ENCODE peak calls at places on chromosomes 16 and 17, in nine cellular contexts. One of them, this sample, is unnamed.

GRCh38 chr17:19955099-19955498 is 22.5 kb downstream of the AKAP10 start:
- DNase-seq in GM23338: no peak
- DNase-seq in AG10803: no peak
- DNase-seq in lower leg skin: no peak
- DNase-seq in BJ: no peak
- DNase-seq in AG04449: no peak
- DNase-seq in breast epithelium: no peak
- DNase-seq in cardiac fibroblast: no peak
- DNase-seq in fibroblast of pulmonary artery: no peak
- DNase-seq in this sample: no peak

GRCh38 chr17:37090941-37091340 is 142.2 kb downstream of the AATF start:
- DNase-seq in AG04449: no peak
- DNase-seq in GM23338: no peak
- DNase-seq in cardiac fibroblast: no peak
- DNase-seq in fibroblast of pulmonary artery: no peak
- DNase-seq in AG10803: no peak
- DNase-seq in BJ: no peak
- DNase-seq in breast epithelium: no peak
- DNase-seq in lower leg skin: no peak
- DNase-seq in this sample: no peak

GRCh38 chr17:8713315-8713714 is 31.3 kb downstream of the CCDC42 start:
- DNase-seq in GM23338: no peak
- DNase-seq in cardiac fibroblast: no peak
- DNase-seq in AG10803: no peak
- DNase-seq in lower leg skin: no peak
- DNase-seq in breast epithelium: no peak
- DNase-seq in BJ: no peak
- DNase-seq in AG04449: no peak
- DNase-seq in fibroblast of pulmonary artery: no peak
- DNase-seq in this sample: no peak

GRCh38 chr16:53704445-53704813 is 473 bp downstream of the FTO start:
- DNase-seq in AG04449: no peak
- DNase-seq in cardiac fibroblast: peak; percentile 4
- DNase-seq in lower leg skin: no peak
- DNase-seq in AG10803: no peak
- DNase-seq in GM23338: no peak
- DNase-seq in fibroblast of pulmonary artery: no peak
- DNase-seq in breast epithelium: no peak
- DNase-seq in BJ: no peak
- DNase-seq in this sample: no peak

GRCh38 chr17:56045907-56046306 is 107.4 kb upstream of the ANKFN1 start:
- DNase-seq in lower leg skin: no peak
- DNase-seq in AG04449: no peak
- DNase-seq in fibroblast of pulmonary artery: no peak
- DNase-seq in breast epithelium: no peak
- DNase-seq in cardiac fibroblast: no peak
- DNase-seq in AG10803: no peak
- DNase-seq in BJ: no peak
- DNase-seq in GM23338: peak; percentile 1
- DNase-seq in this sample: no peak

GRCh38 chr17:9298776-9299295 is 276.8 kb downstream of the STX8 start:
- DNase-seq in BJ: no peak
- DNase-seq in lower leg skin: peak; percentile 29
- DNase-seq in cardiac fibroblast: no peak
- DNase-seq in GM23338: no peak
- DNase-seq in fibroblast of pulmonary artery: no peak
- DNase-seq in breast epithelium: no peak
- DNase-seq in AG10803: no peak
- DNase-seq in AG04449: no peak
- DNase-seq in this sample: no peak

GRCh38 chr16:9090960-9091866 is at the start of gene HAPSTR1:
- DNase-seq in AG10803: peak; percentile 100
- DNase-seq in breast epithelium: peak; percentile 100
- DNase-seq in BJ: peak; percentile 98
- DNase-seq in lower leg skin: peak; percentile 100
- DNase-seq in fibroblast of pulmonary artery: peak; percentile 100
- DNase-seq in cardiac fibroblast: peak; percentile 100
- DNase-seq in GM23338: peak; percentile 100
- DNase-seq in AG04449: peak; percentile 99
- DNase-seq in this sample: peak; percentile 100

GRCh38 chr17:48678141-48678971 is 44.0 kb downstream of the PRAC1 start:
- DNase-seq in breast epithelium: peak; percentile 26
- DNase-seq in AG04449: no peak
- DNase-seq in BJ: no peak
- DNase-seq in AG10803: peak; percentile 48
- DNase-seq in cardiac fibroblast: peak; percentile 49
- DNase-seq in lower leg skin: peak; percentile 90
- DNase-seq in fibroblast of pulmonary artery: peak; percentile 42
- DNase-seq in GM23338: peak; percentile 91
- DNase-seq in this sample: peak; percentile 65

GRCh38 chr16:27320261-27321012 is 6.7 kb downstream of the IL4R start:
- DNase-seq in lower leg skin: no peak
- DNase-seq in fibroblast of pulmonary artery: no peak
- DNase-seq in AG04449: no peak
- DNase-seq in cardiac fibroblast: no peak
- DNase-seq in GM23338: no peak
- DNase-seq in BJ: no peak
- DNase-seq in AG10803: no peak
- DNase-seq in breast epithelium: no peak
- DNase-seq in this sample: no peak

GRCh38 chr17:6823011-6823442 is 8.5 kb downstream of the TEKT1 start:
- DNase-seq in AG10803: peak; percentile 65
- DNase-seq in lower leg skin: no peak
- DNase-seq in GM23338: no peak
- DNase-seq in breast epithelium: no peak
- DNase-seq in fibroblast of pulmonary artery: peak; percentile 92
- DNase-seq in BJ: no peak
- DNase-seq in AG04449: no peak
- DNase-seq in cardiac fibroblast: peak; percentile 93
- DNase-seq in this sample: peak; percentile 65

GRCh38 chr16:64206877-64207276 is 915.0 kb downstream of the CDH11 start:
- DNase-seq in AG10803: no peak
- DNase-seq in cardiac fibroblast: no peak
- DNase-seq in BJ: no peak
- DNase-seq in fibroblast of pulmonary artery: peak; percentile 45
- DNase-seq in AG04449: no peak
- DNase-seq in lower leg skin: no peak
- DNase-seq in breast epithelium: no peak
- DNase-seq in GM23338: no peak
- DNase-seq in this sample: no peak
- H3K4me3 ChIP-seq in AG10803: no peak overlapping the region
- H3K4me3 ChIP-seq in cardiac fibroblast: no peak overlapping the region
- H3K4me3 ChIP-seq in BJ: no peak overlapping the region
- H3K4me3 ChIP-seq in fibroblast of pulmonary artery: no peak overlapping the region
- H3K4me3 ChIP-seq in AG04449: no peak overlapping the region
- H3K4me3 ChIP-seq in lower leg skin: no peak overlapping the region
- H3K4me3 ChIP-seq in breast epithelium: no peak overlapping the region
- H3K4me3 ChIP-seq in GM23338: no peak overlapping the region
- H3K4me3 ChIP-seq in this sample: no peak overlapping the region

DNA sequence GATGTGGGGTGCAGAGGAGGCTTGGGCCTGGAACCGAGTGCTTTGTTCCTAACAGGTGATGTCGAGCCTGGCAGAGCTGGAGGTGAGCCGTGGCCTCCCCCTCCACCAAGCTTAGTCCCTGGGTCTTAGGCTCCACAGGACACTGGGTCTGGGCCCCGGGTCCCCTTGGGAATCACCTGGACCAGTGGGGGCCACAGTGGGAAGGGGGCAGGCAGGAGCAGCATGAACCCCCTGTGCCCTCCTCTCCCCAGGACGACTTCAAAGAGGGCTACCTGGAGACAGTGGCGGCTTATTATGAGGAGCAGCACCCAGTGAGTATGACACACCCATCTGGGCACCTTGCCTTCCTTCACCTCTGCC is 2.5 kb downstream of the IL32 start:
- DNase-seq in lower leg skin: no peak
- DNase-seq in cardiac fibroblast: no peak
- DNase-seq in AG04449: no peak
- DNase-seq in fibroblast of pulmonary artery: no peak
- DNase-seq in BJ: no peak
- DNase-seq in AG10803: no peak
- DNase-seq in GM23338: no peak
- DNase-seq in breast epithelium: no peak
- DNase-seq in this sample: no peak
- H3K4me3 ChIP-seq in lower leg skin: no peak overlapping the region
- H3K4me3 ChIP-seq in cardiac fibroblast: no peak overlapping the region
- H3K4me3 ChIP-seq in AG04449: no peak overlapping the region
- H3K4me3 ChIP-seq in fibroblast of pulmonary artery: no peak overlapping the region
- H3K4me3 ChIP-seq in BJ: no peak overlapping the region
- H3K4me3 ChIP-seq in AG10803: no peak overlapping the region
- H3K4me3 ChIP-seq in GM23338: no peak overlapping the region
- H3K4me3 ChIP-seq in breast epithelium: no peak overlapping the region
- H3K4me3 ChIP-seq in this sample: no peak overlapping the region

GRCh38 chr17:82106697-82107305 is 8.8 kb upstream of the FASN start:
- DNase-seq in cardiac fibroblast: no peak
- DNase-seq in AG04449: no peak
- DNase-seq in lower leg skin: no peak
- DNase-seq in breast epithelium: no peak
- DNase-seq in GM23338: no peak
- DNase-seq in AG10803: no peak
- DNase-seq in BJ: no peak
- DNase-seq in fibroblast of pulmonary artery: no peak
- DNase-seq in this sample: no peak
- H3K4me3 ChIP-seq in cardiac fibroblast: no peak overlapping the region
- H3K4me3 ChIP-seq in AG04449: no peak overlapping the region
- H3K4me3 ChIP-seq in lower leg skin: no peak overlapping the region
- H3K4me3 ChIP-seq in breast epithelium: peak overlapping the region; percentile 17
- H3K4me3 ChIP-seq in GM23338: peak overlapping the region; percentile 26
- H3K4me3 ChIP-seq in AG10803: no peak overlapping the region
- H3K4me3 ChIP-seq in BJ: no peak overlapping the region
- H3K4me3 ChIP-seq in fibroblast of pulmonary artery: no peak overlapping the region
- H3K4me3 ChIP-seq in this sample: no peak overlapping the region

GRCh38 chr16:69440236-69440635 is 15.8 kb downstream of the CYB5B start:
- DNase-seq in lower leg skin: no peak
- DNase-seq in GM23338: no peak
- DNase-seq in breast epithelium: no peak
- DNase-seq in fibroblast of pulmonary artery: no peak
- DNase-seq in AG10803: no peak
- DNase-seq in cardiac fibroblast: no peak
- DNase-seq in AG04449: no peak
- DNase-seq in BJ: no peak
- DNase-seq in this sample: no peak
- H3K4me3 ChIP-seq in lower leg skin: no peak overlapping the region
- H3K4me3 ChIP-seq in GM23338: no peak overlapping the region
- H3K4me3 ChIP-seq in breast epithelium: no peak overlapping the region
- H3K4me3 ChIP-seq in fibroblast of pulmonary artery: no peak overlapping the region
- H3K4me3 ChIP-seq in AG10803: no peak overlapping the region
- H3K4me3 ChIP-seq in cardiac fibroblast: no peak overlapping the region
- H3K4me3 ChIP-seq in AG04449: no peak overlapping the region
- H3K4me3 ChIP-seq in BJ: no peak overlapping the region
- H3K4me3 ChIP-seq in this sample: no peak overlapping the region

This sample was measured in epithelial cell of esophagus.